ENCODE peak calls at places on chromosomes 4 and X, in eight cellular contexts. O, J, R, Z, Q, H, M and F are unnamed samples.

GRCh38 chr4:106347167-106347566 is 21.4 kb downstream of the GIMD1 start:
- DNase-seq in O (no peak), J (no peak), R (no peak), Z (no peak), Q (no peak), H (no peak), M (no peak), F (no peak)

GRCh38 chrX:39601193-39602085 is 496.3 kb downstream of the BCOR start:
- DNase-seq in O (no peak), J (no peak), R (no peak), Z (no peak), Q (no peak), H (no peak), M (no peak), F (no peak)

GRCh38 chr4:38430841-38431240 is 233.2 kb upstream of the KLF3 start:
- DNase-seq in O (no peak), J (no peak), R (no peak), Z (no peak), Q (no peak), H (no peak), M (no peak), F (no peak)

GRCh38 chr4:53240573-53240972 is 125.3 kb downstream of the SCFD2 start:
- DNase-seq in O (peak; percentile 35), J (no peak), R (no peak), Z (no peak), Q (no peak), H (no peak), M (no peak), F (no peak)

GRCh38 chr4:161555689-161556660 is 607.8 kb downstream of the FSTL5 start:
- DNase-seq in O (peak; percentile 21), J (no peak), R (no peak), Z (no peak), Q (no peak), H (no peak), M (no peak), F (peak; percentile 51)

GRCh38 chrX:153662266-153662665 is 11.3 kb downstream of the PNCK start:
- DNase-seq in O (no peak), J (no peak), R (no peak), Z (peak; percentile 35), Q (no peak), H (peak; percentile 59), M (peak; percentile 61), F (no peak)

GRCh38 chr4:7462509-7462971 is 27.8 kb upstream of the PSAPL1 start:
- DNase-seq in O (peak; percentile 58), J (no peak), R (no peak), Z (no peak), Q (no peak), H (no peak), M (peak; percentile 55), F (peak; percentile 18)

GRCh38 chr4:147837435-147837834 is 105.5 kb downstream of the ARHGAP10 start:
- DNase-seq in O (no peak), J (no peak), R (no peak), Z (no peak), Q (no peak), H (no peak), M (no peak), F (no peak)

GRCh38 chr4:140238353-140239041 is 84.5 kb upstream of the MAML3 start:
- DNase-seq in O (peak; percentile 84), J (no peak), R (no peak), Z (no peak), Q (peak; percentile 78), H (peak; percentile 54), M (no peak), F (peak; percentile 98)

GRCh38 chr4:103075894-103076776 is at the start of gene SLC9B2:
- DNase-seq in O (peak; percentile 76), J (peak; percentile 48), R (no peak), Z (peak; percentile 43), Q (no peak), H (peak; percentile 74), M (peak; percentile 60), F (peak; percentile 84)

GRCh38 chr4:184824776-184825393 is 883 bp downstream of the ACSL1 start:
- DNase-seq in O (no peak), J (no peak), R (no peak), Z (no peak), Q (no peak), H (no peak), M (no peak), F (no peak)

GRCh38 chr4:184280591-184281071 is 63.0 kb upstream of the ENPP6 start:
- DNase-seq in O (no peak), J (no peak), R (no peak), Z (no peak), Q (no peak), H (no peak), M (no peak), F (no peak)

GRCh38 chrX:102697506-102697905 is 14.7 kb upstream of the GPRASP2 start:
- DNase-seq in O (no peak), J (no peak), R (peak; percentile 11), Z (no peak), Q (no peak), H (no peak), M (no peak), F (peak; percentile 59)

GRCh38 chr4:66554844-66555243 is 884.6 kb upstream of the EPHA5 start:
- DNase-seq in O (no peak), J (no peak), R (no peak), Z (no peak), Q (no peak), H (no peak), M (no peak), F (no peak)

GRCh38 chrX:110407910-110408545 is 49.4 kb downstream of the RTL9 start:
- DNase-seq in O (peak; percentile 64), J (no peak), R (peak; percentile 36), Z (no peak), Q (no peak), H (peak; percentile 76), M (peak; percentile 42), F (peak; percentile 77)

GRCh38 chrX:83419030-83419792 is 88.9 kb upstream of the POU3F4 start:
- DNase-seq in O (no peak), J (no peak), R (no peak), Z (no peak), Q (no peak), H (no peak), M (no peak), F (no peak)

GRCh38 chrX:65821721-65822496 is 154.5 kb downstream of the MSN start:
- DNase-seq in O (no peak), J (peak; percentile 10), R (no peak), Z (peak; percentile 10), Q (no peak), H (peak; percentile 3), M (no peak), F (no peak)

GRCh38 chr4:104728380-104729122 is 233.9 kb upstream of the CXXC4 start:
- DNase-seq in O (no peak), J (no peak), R (no peak), Z (no peak), Q (no peak), H (no peak), M (peak; percentile 69), F (peak; percentile 0)

GRCh38 chrX:68940601-68941000 is 111.8 kb downstream of the EFNB1 start:
- DNase-seq in O (peak; percentile 2), J (no peak), R (no peak), Z (no peak), Q (no peak), H (no peak), M (no peak), F (no peak)

GRCh38 chr4:185394568-185395254 is 1.0 kb downstream of the LRP2BP start:
- DNase-seq in O (no peak), J (no peak), R (no peak), Z (no peak), Q (no peak), H (no peak), M (no peak), F (peak; percentile 64)

GRCh38 chrX:151896734-151897474 is 15.8 kb upstream of the MAGEA4 start:
- DNase-seq in O (peak; percentile 38), J (no peak), R (no peak), Z (no peak), Q (no peak), H (no peak), M (peak; percentile 30), F (peak; percentile 65)

GRCh38 chr4:41670530-41670929 is 78.0 kb downstream of the PHOX2B start:
- DNase-seq in O (no peak), J (no peak), R (no peak), Z (no peak), Q (no peak), H (peak; percentile 33), M (no peak), F (no peak)

GRCh38 chr4:40016007-40016406 is 38.3 kb upstream of the PDS5A start:
- DNase-seq in O (no peak), J (no peak), R (no peak), Z (no peak), Q (no peak), H (no peak), M (no peak), F (no peak)

GRCh38 chr4:40241936-40242590 is 45.2 kb downstream of the RHOH start:
- DNase-seq in O (peak; percentile 46), J (no peak), R (no peak), Z (no peak), Q (no peak), H (no peak), M (no peak), F (no peak)

GRCh38 chrX:47316276-47317025 is 53.9 kb upstream of the ZNF157 start:
- DNase-seq in O (no peak), J (no peak), R (no peak), Z (no peak), Q (no peak), H (no peak), M (no peak), F (peak; percentile 8)